ENCODE peak calls at places on chromosomes 11 and 22, in six cellular contexts. A is iris pigment epithelial cell, G is sigmoid colon, R is Calu3, E is SW480, S is AG04449. Z is an unnamed sample.

GRCh38 chr22:48318173-48318572 is 1509.5 kb downstream of the BRD1 start:
- DNase-seq in A (no peak), G (no peak), R (no peak), E (no peak), S (no peak), Z (no peak)

GRCh38 chr11:81007046-81007445 is 1566.2 kb upstream of the TENM4 start:
- DNase-seq in A (peak), G (no peak), R (no peak), E (peak), S (no peak), Z (no peak)

GRCh38 chr22:17403906-17404305 is 34.6 kb downstream of the CECR2 start:
- DNase-seq in A (peak), G (no peak), R (no peak), E (no peak), S (no peak), Z (no peak)

GRCh38 chr11:77082838-77083552 is 16.2 kb downstream of the CAPN5 start:
- DNase-seq in A (peak), G (peak), R (no peak), E (no peak), S (no peak), Z (peak)

GRCh38 chr11:91305402-91305801 is 919.2 kb upstream of the FAT3 start:
- DNase-seq in A (no peak), G (no peak), R (no peak), E (no peak), S (no peak), Z (no peak)

GRCh38 chr22:50731811-50732624 is 6.0 kb upstream of the ACR start:
- DNase-seq in A (peak), G (no peak), R (peak), E (peak), S (no peak), Z (peak)

GRCh38 chr22:27934069-27934468 is 15.0 kb upstream of the PITPNB start:
- DNase-seq in A (no peak), G (no peak), R (no peak), E (no peak), S (no peak), Z (no peak)

GRCh38 chr22:37745548-37746365 is 48.9 kb downstream of the TRIOBP start:
- DNase-seq in A (peak), G (peak), R (peak), E (peak), S (peak), Z (peak)

GRCh38 chr11:129992161-129992944 is 10.3 kb downstream of the PRDM10 start:
- DNase-seq in A (peak), G (no peak), R (peak), E (peak), S (no peak), Z (peak)

Z was measured in 8988T.